ENCODE peak calls at places on chromosomes 1 and 21, in ten cellular contexts. Q, M, R, K, Y, C, U, I, G and F are unnamed samples.

GRCh38 chr1:239874831-239875230 is 216.9 kb upstream of the FMN2 start:
- DNase-seq in Q (no peak), M (no peak), R (no peak), K (no peak), Y (no peak), C (no peak), U (no peak), I (no peak), G (no peak), F (no peak)

GRCh38 chr1:59354754-59355337 is 58.0 kb downstream of the FGGY start:
- DNase-seq in Q (no peak), M (no peak), R (no peak), K (no peak), Y (no peak), C (no peak), U (no peak), I (peak), G (no peak), F (peak)

GRCh38 chr21:38817371-38818335 is 11.9 kb downstream of the ETS2 start:
- DNase-seq in Q (peak), M (no peak), R (no peak), K (no peak), Y (no peak), C (no peak), U (no peak), I (no peak), G (no peak), F (no peak)

GRCh38 chr1:61079276-61079897 is 3.0 kb upstream of the NFIA start:
- DNase-seq in Q (no peak), M (no peak), R (peak), K (no peak), Y (peak), C (no peak), U (no peak), I (peak), G (no peak), F (no peak)

GRCh38 chr21:44994581-44995171 is 54.8 kb downstream of the SLX9 start:
- DNase-seq in Q (no peak), M (no peak), R (no peak), K (no peak), Y (peak), C (no peak), U (no peak), I (peak), G (no peak), F (no peak)

GRCh38 chr1:147252540-147252939 is 10.1 kb downstream of the CHD1L start:
- DNase-seq in Q (no peak), M (no peak), R (no peak), K (no peak), Y (no peak), C (no peak), U (no peak), I (no peak), G (no peak), F (no peak)

GRCh38 chr1:239262538-239262937 is 123.8 kb upstream of the CHRM3 start:
- DNase-seq in Q (no peak), M (no peak), R (no peak), K (no peak), Y (no peak), C (no peak), U (no peak), I (no peak), G (no peak), F (no peak)

GRCh38 chr1:203069028-203069804 is 16.6 kb downstream of the MYOG start:
- DNase-seq in Q (peak), M (no peak), R (no peak), K (no peak), Y (peak), C (no peak), U (no peak), I (no peak), G (no peak), F (no peak)

GRCh38 chr21:39099859-39100258 is 83.4 kb downstream of the PSMG1 start:
- DNase-seq in Q (no peak), M (no peak), R (no peak), K (no peak), Y (no peak), C (no peak), U (no peak), I (no peak), G (no peak), F (no peak)

GRCh38 chr1:214439352-214440119 is 111.9 kb downstream of the PTPN14 start:
- DNase-seq in Q (no peak), M (peak), R (peak), K (no peak), Y (no peak), C (no peak), U (no peak), I (peak), G (no peak), F (no peak)

GRCh38 chr1:170559166-170559565 is 27.2 kb downstream of the GORAB start:
- DNase-seq in Q (no peak), M (no peak), R (no peak), K (no peak), Y (no peak), C (no peak), U (no peak), I (no peak), G (no peak), F (no peak)

GRCh38 chr1:226974544-226975258 is 34.6 kb downstream of the COQ8A start:
- DNase-seq in Q (no peak), M (no peak), R (peak), K (no peak), Y (no peak), C (no peak), U (no peak), I (peak), G (no peak), F (no peak)

GRCh38 chr1:215631040-215631439 is 63.9 kb downstream of the KCTD3 start:
- DNase-seq in Q (no peak), M (no peak), R (peak), K (no peak), Y (no peak), C (no peak), U (no peak), I (peak), G (no peak), F (no peak)

GRCh38 chr1:55789466-55789865 is 574.3 kb upstream of the USP24 start:
- DNase-seq in Q (no peak), M (no peak), R (no peak), K (no peak), Y (no peak), C (no peak), U (no peak), I (no peak), G (no peak), F (no peak)

GRCh38 chr1:42163536-42164503 is 725 bp downstream of the GUCA2A start:
- DNase-seq in Q (no peak), M (no peak), R (no peak), K (no peak), Y (peak), C (no peak), U (no peak), I (no peak), G (no peak), F (no peak)

GRCh38 chr1:118157506-118157905 is 27.5 kb downstream of the SPAG17 start:
- DNase-seq in Q (no peak), M (no peak), R (no peak), K (no peak), Y (no peak), C (no peak), U (no peak), I (no peak), G (no peak), F (no peak)

GRCh38 chr21:16079830-16080229 is 350.0 kb downstream of the USP25 start:
- DNase-seq in Q (no peak), M (no peak), R (peak), K (no peak), Y (no peak), C (no peak), U (no peak), I (no peak), G (no peak), F (no peak)

GRCh38 chr1:2344121-2344681 is 47.2 kb downstream of the MORN1 start:
- DNase-seq in Q (no peak), M (no peak), R (no peak), K (no peak), Y (no peak), C (peak), U (no peak), I (peak), G (no peak), F (no peak)

GRCh38 chr1:6922096-6922931 is 137.1 kb downstream of the CAMTA1 start:
- DNase-seq in Q (peak), M (no peak), R (peak), K (peak), Y (no peak), C (peak), U (no peak), I (no peak), G (no peak), F (no peak)

GRCh38 chr1:107405241-107405640 is 264.4 kb downstream of the NTNG1 start:
- DNase-seq in Q (peak), M (no peak), R (no peak), K (no peak), Y (no peak), C (no peak), U (no peak), I (no peak), G (no peak), F (no peak)

GRCh38 chr1:27536004-27536757 is 46.2 kb upstream of the WASF2 start:
- DNase-seq in Q (no peak), M (no peak), R (no peak), K (no peak), Y (no peak), C (no peak), U (no peak), I (no peak), G (no peak), F (no peak)

GRCh38 chr1:223248787-223249175 is 105.7 kb upstream of the TLR5 start:
- DNase-seq in Q (no peak), M (no peak), R (peak), K (no peak), Y (no peak), C (no peak), U (no peak), I (no peak), G (no peak), F (no peak)

GRCh38 chr1:2392071-2392442 is 416 bp downstream of the RER1 start:
- DNase-seq in Q (peak), M (no peak), R (no peak), K (peak), Y (no peak), C (no peak), U (no peak), I (no peak), G (no peak), F (no peak)

GRCh38 chr1:226699166-226699565 is 39.9 kb downstream of the ITPKB start:
- DNase-seq in Q (no peak), M (no peak), R (no peak), K (no peak), Y (no peak), C (no peak), U (no peak), I (no peak), G (no peak), F (no peak)

GRCh38 chr1:29855761-29856160 is 619.4 kb downstream of the PTPRU start:
- DNase-seq in Q (no peak), M (no peak), R (no peak), K (no peak), Y (no peak), C (no peak), U (no peak), I (peak), G (no peak), F (no peak)

GRCh38 chr1:115949156-115949555 is 27.2 kb upstream of the SLC22A15 start:
- DNase-seq in Q (peak), M (no peak), R (no peak), K (no peak), Y (no peak), C (no peak), U (no peak), I (no peak), G (no peak), F (no peak)

GRCh38 chr1:69657976-69658375 is 90.3 kb downstream of the LRRC7 start:
- DNase-seq in Q (no peak), M (no peak), R (no peak), K (no peak), Y (no peak), C (no peak), U (no peak), I (no peak), G (no peak), F (no peak)

GRCh38 chr1:90725341-90725960 is 8.3 kb upstream of the BARHL2 start:
- DNase-seq in Q (no peak), M (no peak), R (peak), K (peak), Y (no peak), C (no peak), U (no peak), I (no peak), G (no peak), F (no peak)